ENCODE peak calls at places on chromosomes 5 and 9, in nine cellular contexts. D, P, H, Q, X, J, G, L and C are unnamed samples.

GRCh38 chr5:132746592-132747063 is 598 bp upstream of the CCNI2 start:
- DNase-seq in D (no peak), P (peak), H (no peak), Q (no peak), X (no peak), J (no peak), G (no peak), L (no peak), C (no peak)

GRCh38 chr5:131974956-131975726 is 29.7 kb upstream of the MEIKIN start:
- DNase-seq in D (peak), P (no peak), H (no peak), Q (no peak), X (no peak), J (no peak), G (no peak), L (no peak), C (no peak)

GRCh38 chr9:82404484-82405280 is 416.1 kb downstream of the SPATA31D1 start:
- DNase-seq in D (no peak), P (no peak), H (no peak), Q (no peak), X (no peak), J (no peak), G (no peak), L (no peak), C (no peak)

GRCh38 chr9:125529107-125529506 is 177.9 kb downstream of the MAPKAP1 start:
- DNase-seq in D (no peak), P (no peak), H (no peak), Q (no peak), X (no peak), J (no peak), G (no peak), L (no peak), C (no peak)

GRCh38 chr9:136282272-136282861 is 21.5 kb downstream of the CCDC187 start:
- DNase-seq in D (no peak), P (peak), H (no peak), Q (no peak), X (no peak), J (no peak), G (no peak), L (no peak), C (no peak)

GRCh38 chr5:39021413-39021812 is 52.8 kb downstream of the RICTOR start:
- DNase-seq in D (no peak), P (no peak), H (no peak), Q (no peak), X (no peak), J (no peak), G (no peak), L (no peak), C (no peak)

GRCh38 chr9:121819511-121820231 is 168.2 kb downstream of the DAB2IP start:
- DNase-seq in D (no peak), P (no peak), H (no peak), Q (no peak), X (no peak), J (no peak), G (peak), L (no peak), C (no peak)

GRCh38 chr5:180330810-180331646 is 22.1 kb downstream of the GFPT2 start:
- DNase-seq in D (no peak), P (peak), H (no peak), Q (no peak), X (peak), J (peak), G (peak), L (no peak), C (no peak)

GRCh38 chr9:134497283-134497860 is 144.2 kb upstream of the COL5A1 start:
- DNase-seq in D (no peak), P (no peak), H (no peak), Q (no peak), X (no peak), J (no peak), G (no peak), L (no peak), C (no peak)

GRCh38 chr5:95669540-95669939 is 13.3 kb downstream of the SPATA9 start:
- DNase-seq in D (no peak), P (peak), H (no peak), Q (peak), X (no peak), J (peak), G (peak), L (peak), C (peak)

GRCh38 chr5:146622391-146622790 is 106.4 kb upstream of the GPR151 start:
- DNase-seq in D (no peak), P (no peak), H (no peak), Q (no peak), X (no peak), J (no peak), G (no peak), L (no peak), C (peak)

GRCh38 chr5:151238303-151238741 is 14.4 kb upstream of the CCDC69 start:
- DNase-seq in D (no peak), P (peak), H (no peak), Q (peak), X (no peak), J (peak), G (no peak), L (peak), C (no peak)

GRCh38 chr9:108776920-108777650 is 78.7 kb downstream of the ACTL7B start:
- DNase-seq in D (no peak), P (no peak), H (no peak), Q (no peak), X (no peak), J (no peak), G (no peak), L (no peak), C (no peak)

GRCh38 chr5:82494942-82495341 is 216.8 kb upstream of the RPS23 start:
- DNase-seq in D (no peak), P (no peak), H (no peak), Q (no peak), X (no peak), J (no peak), G (no peak), L (no peak), C (no peak)

GRCh38 chr5:81393783-81394718 is at the start of gene ACOT12:
- DNase-seq in D (no peak), P (no peak), H (peak), Q (no peak), X (no peak), J (no peak), G (no peak), L (peak), C (no peak)

GRCh38 chr5:54709096-54709495 is 191.5 kb downstream of the SNX18 start:
- DNase-seq in D (no peak), P (no peak), H (no peak), Q (no peak), X (no peak), J (no peak), G (no peak), L (no peak), C (no peak)

GRCh38 chr5:180618830-180619562 is 27.7 kb upstream of the SCGB3A1 start:
- DNase-seq in D (no peak), P (no peak), H (peak), Q (no peak), X (no peak), J (no peak), G (no peak), L (no peak), C (no peak)

GRCh38 chr5:128681096-128681495 is 143.1 kb upstream of the FBN2 start:
- DNase-seq in D (no peak), P (no peak), H (no peak), Q (no peak), X (no peak), J (no peak), G (no peak), L (no peak), C (no peak)

GRCh38 chr5:37889612-37890317 is 49.9 kb upstream of the GDNF start:
- DNase-seq in D (no peak), P (no peak), H (no peak), Q (no peak), X (no peak), J (no peak), G (peak), L (no peak), C (no peak)

GRCh38 chr9:76987594-76988200 is 31.8 kb upstream of the FOXB2 start:
- DNase-seq in D (no peak), P (peak), H (no peak), Q (no peak), X (no peak), J (no peak), G (no peak), L (no peak), C (peak)

GRCh38 chr9:134571326-134571871 is 70.2 kb upstream of the COL5A1 start:
- DNase-seq in D (no peak), P (no peak), H (peak), Q (no peak), X (no peak), J (no peak), G (no peak), L (no peak), C (peak)

GRCh38 chr9:121282309-121283071 is 14.5 kb downstream of the GSN start:
- DNase-seq in D (no peak), P (peak), H (no peak), Q (peak), X (peak), J (peak), G (no peak), L (no peak), C (no peak)

GRCh38 chr9:34956648-34957047 is 1.4 kb upstream of the PHF24 start:
- DNase-seq in D (no peak), P (no peak), H (no peak), Q (no peak), X (no peak), J (no peak), G (no peak), L (no peak), C (no peak)

DNA sequence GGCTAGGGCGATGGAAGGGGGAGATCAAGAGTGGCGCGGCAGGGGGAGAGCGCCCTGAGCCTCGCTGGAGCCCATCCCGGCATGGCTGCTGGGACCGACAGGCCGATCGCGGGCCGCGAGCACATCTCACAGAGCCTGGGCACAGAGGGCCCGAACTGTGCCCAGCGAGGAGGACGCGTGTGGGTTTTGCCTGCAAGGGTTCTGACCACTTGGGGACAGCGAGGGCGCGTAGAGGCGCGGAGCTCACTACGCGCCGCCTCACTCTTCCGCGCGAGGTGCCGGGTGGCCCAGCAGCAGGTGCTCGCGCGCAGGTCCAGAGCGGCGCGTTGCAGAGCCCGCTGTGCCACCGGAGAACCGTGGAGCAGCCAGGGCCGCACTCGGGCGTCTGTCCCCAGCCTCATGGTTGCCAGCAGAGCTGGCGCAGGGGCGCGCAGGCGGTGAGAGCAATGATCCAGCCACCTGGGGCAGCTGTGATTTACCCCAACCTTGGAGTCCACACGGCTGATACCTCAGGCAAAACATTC is 16.3 kb upstream of the PITX1 start:
- DNase-seq in D (no peak), P (no peak), H (no peak), Q (no peak), X (no peak), J (no peak), G (no peak), L (no peak), C (no peak)
- TF ChIP-seq CTCF in D (no peak), P (no peak), H (no peak), Q (no peak), X (no peak), J (no peak), G (no peak), L (no peak), C (no peak)

DNA sequence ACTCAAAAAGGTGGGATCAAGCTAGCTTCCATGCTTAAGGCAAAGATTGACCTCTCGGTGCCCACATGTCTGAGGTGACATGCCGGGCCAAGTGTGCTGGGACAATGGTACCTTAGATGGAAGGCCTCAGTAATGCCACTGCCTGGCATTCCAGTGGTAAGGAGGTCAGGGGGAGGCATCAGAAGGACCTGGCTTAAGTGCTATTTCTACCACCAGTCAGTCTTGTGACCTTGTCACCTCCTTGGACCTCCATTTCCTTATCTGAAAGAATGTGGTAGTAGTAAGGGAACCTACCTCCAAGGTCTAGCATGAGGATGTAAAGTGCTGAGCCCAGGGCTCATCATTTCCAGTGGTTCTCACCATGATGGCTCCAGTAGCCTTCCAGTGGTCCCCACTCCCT is 8.9 kb downstream of the C5orf52 start:
- DNase-seq in D (no peak), P (no peak), H (no peak), Q (no peak), X (no peak), J (no peak), G (no peak), L (no peak), C (no peak)
- TF ChIP-seq CTCF in D (no peak), P (no peak), H (no peak), Q (no peak), X (no peak), J (no peak), G (no peak), L (no peak), C (no peak)

GRCh38 chr5:173056783-173057061 is 570 bp downstream of the CREBRF start:
- DNase-seq in D (no peak), P (no peak), H (no peak), Q (no peak), X (no peak), J (no peak), G (no peak), L (no peak), C (no peak)

GRCh38 chr5:173055042-173055721 is 970 bp upstream of the CREBRF start:
- DNase-seq in D (no peak), P (no peak), H (no peak), Q (no peak), X (no peak), J (no peak), G (no peak), L (no peak), C (no peak)

GRCh38 chr5:173055722-173055982 is 500 bp upstream of the CREBRF start:
- DNase-seq in D (no peak), P (no peak), H (no peak), Q (no peak), X (no peak), J (no peak), G (no peak), L (no peak), C (no peak)

GRCh38 chr5:173055983-173056782 is at the start of gene CREBRF:
- DNase-seq in D (peak), P (peak), H (peak), Q (peak), X (peak), J (peak), G (peak), L (peak), C (peak)

GRCh38 chr5:173057062-173057924 is 1.1 kb downstream of the CREBRF start:
- DNase-seq in D (peak), P (peak), H (peak), Q (peak), X (peak), J (peak), G (peak), L (peak), C (peak)
- TF ChIP-seq CTCF in D (no peak), P (peak), H (peak), Q (no peak), X (no peak), J (no peak), G (no peak), L (no peak), C (no peak)

DNA sequence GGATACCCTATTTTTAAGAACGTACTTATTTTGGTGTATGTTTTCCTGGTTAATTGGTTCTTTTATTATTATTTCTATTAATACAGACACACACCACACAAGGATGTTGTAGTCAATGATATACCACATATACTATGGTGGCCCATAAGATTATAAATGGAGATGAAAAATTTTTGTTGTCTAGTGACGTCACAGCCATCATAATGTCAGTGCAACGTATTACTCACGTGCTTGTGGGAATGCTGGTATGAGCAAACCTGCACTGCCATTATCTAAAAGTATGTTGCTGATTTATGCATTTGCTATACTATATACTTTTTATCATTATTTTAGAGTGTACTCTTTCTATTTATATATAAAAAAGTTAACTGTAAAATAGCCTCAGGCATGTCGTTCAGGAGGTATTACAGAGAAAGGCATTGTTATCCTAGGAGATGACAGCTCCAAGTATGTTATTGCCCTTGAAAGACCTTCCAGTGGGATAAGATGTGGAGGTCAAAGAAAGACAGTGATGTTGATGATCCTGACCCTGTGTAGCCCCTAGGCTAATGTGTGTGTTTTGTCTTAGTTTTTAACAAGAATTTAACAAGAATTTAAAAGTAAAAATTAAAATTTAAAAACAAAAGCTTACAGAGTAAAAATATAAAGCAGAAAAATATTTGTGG is 65.6 kb upstream of the SGCD start:
- DNase-seq in D (no peak), P (no peak), H (no peak), Q (no peak), X (no peak), J (no peak), G (no peak), L (no peak), C (no peak)
- TF ChIP-seq CTCF in D (no peak), P (no peak), H (no peak), Q (no peak), X (no peak), J (no peak), G (no peak), L (no peak), C (no peak)

DNA sequence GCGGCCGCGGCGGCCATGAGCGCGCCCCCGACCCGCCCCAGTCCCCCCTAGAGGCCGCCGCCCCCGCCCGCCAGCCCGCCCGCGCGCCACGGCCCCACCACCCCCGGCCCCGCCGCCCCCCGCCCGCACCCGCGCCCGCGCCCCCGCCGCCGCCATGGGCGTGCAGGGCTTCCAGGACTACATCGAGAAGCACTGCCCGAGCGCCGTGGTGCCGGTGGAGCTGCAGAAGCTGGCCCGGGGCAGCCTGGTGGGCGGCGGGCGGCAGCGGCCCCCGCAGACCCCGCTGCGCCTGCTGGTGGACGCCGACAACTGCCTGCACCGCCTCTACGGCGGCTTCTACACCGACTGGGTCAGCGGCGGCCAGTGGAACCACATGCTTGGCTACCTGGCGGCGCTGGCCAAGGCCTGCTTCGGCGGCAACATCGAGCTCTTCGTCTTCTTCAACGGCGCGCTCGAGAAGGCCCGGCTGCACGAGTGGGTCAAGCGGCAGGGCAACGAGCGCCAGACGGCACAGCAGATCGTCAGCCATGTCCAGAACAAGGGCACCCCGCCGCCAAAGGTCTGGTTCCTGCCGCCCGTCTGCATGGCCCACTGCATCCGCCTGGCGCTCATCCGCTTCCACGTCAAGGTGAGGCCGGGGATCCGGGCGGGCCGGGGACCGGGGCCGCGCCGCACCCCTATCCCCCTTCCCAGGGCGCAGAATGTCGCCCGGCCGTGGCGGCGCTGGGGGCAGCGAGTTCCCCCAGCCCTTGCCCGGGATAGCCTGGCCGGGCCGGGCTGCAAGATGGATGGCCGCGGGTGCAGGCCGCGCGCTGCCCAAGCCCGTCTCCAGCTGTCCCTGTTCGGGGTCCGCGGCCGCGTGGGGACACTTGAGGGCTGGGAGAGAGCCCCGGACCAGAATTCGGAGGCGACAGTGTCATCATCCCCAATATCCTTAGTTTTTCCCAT is 551 bp downstream of the FAM120A start:
- DNase-seq in D (peak), P (peak), H (peak), Q (peak), X (peak), J (peak), G (no peak), L (peak), C (peak)
- TF ChIP-seq CTCF in D (no peak), P (peak), H (peak), Q (no peak), X (no peak), J (peak), G (no peak), L (no peak), C (no peak)

DNA sequence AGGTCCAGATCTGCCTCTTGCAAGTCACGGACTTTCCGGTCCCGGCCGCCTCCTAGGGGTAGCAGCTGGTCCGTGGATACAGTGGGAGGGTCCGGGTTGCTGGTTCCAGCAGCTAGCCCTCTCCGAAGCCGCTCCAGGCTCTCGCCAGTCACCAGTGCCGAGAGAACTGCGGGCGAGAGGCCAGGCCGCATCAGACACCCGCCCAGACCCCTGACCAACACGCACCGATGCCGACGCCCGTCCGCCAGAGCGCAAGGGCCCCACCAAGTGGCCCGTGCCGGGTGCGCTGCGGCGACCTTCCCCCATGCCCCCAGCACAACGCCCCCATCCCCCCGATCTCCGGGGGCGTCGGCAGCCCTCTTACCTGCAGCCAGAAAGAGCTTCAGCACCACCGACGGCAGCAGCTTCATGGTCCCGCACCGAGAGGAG is 470 bp downstream of the HBEGF start:
- DNase-seq in D (peak), P (peak), H (peak), Q (peak), X (peak), J (peak), G (no peak), L (peak), C (peak)
- TF ChIP-seq CTCF in D (no peak), P (peak), H (peak), Q (peak), X (no peak), J (no peak), G (peak), L (peak), C (no peak)